ENCODE peak calls at places on chromosomes 6 and 20, in six cellular contexts. R, B, Q, N, I and M are unnamed samples.

GRCh38 chr6:118709859-118710350 is 58.5 kb upstream of the CEP85L start:
- DNase-seq in I (no peak), R (peak; percentile 39), B (peak; percentile 75), Q (no peak), N (no peak), M (no peak)

GRCh38 chr20:33832113-33832853 is 21.1 kb downstream of the CHMP4B start:
- DNase-seq in B (no peak), I (no peak), R (no peak), N (no peak), Q (no peak), M (no peak)

GRCh38 chr6:50826037-50826761 is 7.5 kb downstream of the TFAP2B start:
- DNase-seq in Q (no peak), B (no peak), N (no peak), I (no peak), R (no peak), M (no peak)

GRCh38 chr20:46985241-46985640 is 90.6 kb downstream of the EYA2 start:
- DNase-seq in N (no peak), R (no peak), Q (no peak), I (no peak), B (peak; percentile 26), M (no peak)

GRCh38 chr6:140559458-140559857 is 1185.0 kb upstream of the CITED2 start:
- DNase-seq in B (no peak), R (no peak), N (no peak), I (no peak), Q (no peak), M (no peak)

GRCh38 chr6:14622135-14622534 is 504.6 kb downstream of the CD83 start:
- DNase-seq in B (no peak), N (no peak), Q (peak; percentile 25), I (no peak), R (peak; percentile 76), M (no peak)

GRCh38 chr6:6815732-6816131 is 227.2 kb downstream of the LY86 start:
- DNase-seq in N (no peak), R (no peak), Q (no peak), I (no peak), B (no peak), M (no peak)

GRCh38 chr6:75991941-75992340 is 80.5 kb downstream of the IMPG1 start:
- DNase-seq in B (no peak), Q (no peak), I (no peak), N (no peak), R (no peak), M (no peak)

GRCh38 chr6:30112402-30113376 is at the start of gene TRIM31:
- DNase-seq in I (no peak), N (no peak), R (no peak), B (peak; percentile 8), Q (no peak), M (no peak)

GRCh38 chr20:6164421-6165341 is 41.9 kb upstream of the FERMT1 start:
- DNase-seq in R (no peak), I (no peak), N (no peak), Q (no peak), B (peak; percentile 44), M (no peak)

GRCh38 chr6:13711384-13711725 is 280 bp downstream of the RANBP9 start:
- DNase-seq in N (no peak), B (no peak), Q (no peak), I (no peak), R (no peak), M (peak; percentile 79)

GRCh38 chr6:143529095-143529494 is 17.6 kb upstream of the FUCA2 start:
- DNase-seq in R (no peak), B (peak; percentile 7), I (no peak), N (no peak), Q (peak; percentile 25), M (no peak)

GRCh38 chr6:159151266-159151855 is 17.8 kb upstream of the FNDC1 start:
- DNase-seq in I (no peak), R (peak; percentile 61), Q (peak; percentile 70), B (peak; percentile 66), N (no peak), M (no peak)

GRCh38 chr6:145453376-145453775 is 281.9 kb downstream of the EPM2A start:
- DNase-seq in R (no peak), I (no peak), N (no peak), B (no peak), Q (no peak), M (no peak)

DNA sequence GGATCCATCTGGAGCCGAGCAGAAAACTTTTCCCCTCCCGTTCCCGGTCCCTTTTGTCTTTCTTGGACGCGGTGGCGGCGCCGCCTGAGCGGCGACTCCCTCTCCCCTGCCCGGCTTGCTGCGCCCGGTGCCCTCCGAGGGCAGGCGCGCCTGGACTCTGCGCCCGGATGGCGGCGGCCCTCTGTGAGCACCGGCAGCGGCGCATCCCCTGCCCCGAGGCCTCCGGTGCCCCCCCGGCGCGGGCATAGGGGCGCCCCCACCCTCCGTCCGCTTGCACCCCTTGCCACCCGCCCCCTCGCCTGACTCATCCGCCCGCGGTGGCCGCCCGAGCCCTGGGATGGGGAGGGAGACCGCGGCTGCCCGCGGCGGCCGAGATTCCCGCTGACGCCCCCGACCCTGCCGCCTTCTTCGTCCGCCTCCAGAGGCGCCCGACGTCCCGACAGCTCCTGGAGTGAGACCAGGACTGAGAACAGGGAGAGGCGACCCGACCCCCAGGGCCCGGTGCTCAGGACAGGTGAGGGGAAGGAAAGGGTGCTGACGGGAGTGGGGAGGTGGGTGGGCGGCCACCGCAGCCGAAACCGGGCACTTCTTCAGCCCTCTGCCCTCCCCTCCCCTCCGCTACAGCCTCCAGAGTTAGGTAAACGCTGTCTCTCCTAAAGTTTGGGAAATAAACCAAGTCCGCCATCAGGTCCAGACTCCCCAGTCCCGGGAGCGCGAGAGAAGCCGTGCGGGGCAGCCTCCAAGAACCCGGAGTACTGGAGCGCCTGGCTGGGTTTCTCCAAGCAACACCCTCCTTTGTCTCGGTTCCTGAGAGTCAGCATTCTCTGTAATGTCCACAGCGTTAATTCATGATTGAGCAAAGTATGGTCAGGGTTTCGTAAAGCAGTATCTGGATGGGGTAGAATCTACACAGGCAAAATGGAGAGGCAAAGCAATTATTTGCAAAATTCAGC is at the start of gene TMEM200A:
- DNase-seq in B (no peak), I (no peak), R (peak; percentile 30), Q (peak; percentile 86), N (peak; percentile 80), M (peak; percentile 77)
- H3K27ac ChIP-seq in B (no peak within 1 kb of the TSS), I (no peak within 1 kb of the TSS), R (peak within 1 kb of the TSS; percentile 55), Q (peak within 1 kb of the TSS; percentile 94), N (peak within 1 kb of the TSS; percentile 50), M (peak within 1 kb of the TSS; percentile 87)

GRCh38 chr6:95519228-95520037 is 57.9 kb upstream of the MANEA start:
- DNase-seq in N (no peak), B (no peak), R (no peak), I (no peak), Q (no peak), M (no peak)
- TF ChIP-seq CTCF in N (no peak), B (no peak), R (no peak), I (no peak), Q (no peak), M (no peak)

GRCh38 chr6:26200918-26201721 is 113.9 kb downstream of the HFE start:
- DNase-seq in N (no peak), I (no peak), Q (no peak), R (no peak), B (no peak), M (no peak)

GRCh38 chr6:26205161-26205624 is 118.0 kb downstream of the HFE start:
- DNase-seq in R (peak; percentile 77), I (no peak), B (peak; percentile 73), Q (peak; percentile 87), N (peak; percentile 95), M (no peak)

GRCh38 chr6:26204332-26205160 is 117.3 kb downstream of the HFE start:
- DNase-seq in B (peak; percentile 98), R (peak; percentile 91), Q (peak; percentile 99), N (peak; percentile 99), I (peak; percentile 85), M (peak; percentile 96)

GRCh38 chr6:26202201-26202611 is 115.0 kb downstream of the HFE start:
- DNase-seq in Q (no peak), B (no peak), R (no peak), I (no peak), N (no peak), M (no peak)

GRCh38 chr6:26202811-26203583 is 115.8 kb downstream of the HFE start:
- DNase-seq in N (no peak), R (no peak), Q (no peak), B (no peak), I (no peak), M (no peak)
- H3K4me3 ChIP-seq in N (no peak overlapping the region), R (no peak overlapping the region), Q (no peak overlapping the region), B (peak overlapping the region; percentile 85), I (no peak overlapping the region), M (no peak overlapping the region)

DNA sequence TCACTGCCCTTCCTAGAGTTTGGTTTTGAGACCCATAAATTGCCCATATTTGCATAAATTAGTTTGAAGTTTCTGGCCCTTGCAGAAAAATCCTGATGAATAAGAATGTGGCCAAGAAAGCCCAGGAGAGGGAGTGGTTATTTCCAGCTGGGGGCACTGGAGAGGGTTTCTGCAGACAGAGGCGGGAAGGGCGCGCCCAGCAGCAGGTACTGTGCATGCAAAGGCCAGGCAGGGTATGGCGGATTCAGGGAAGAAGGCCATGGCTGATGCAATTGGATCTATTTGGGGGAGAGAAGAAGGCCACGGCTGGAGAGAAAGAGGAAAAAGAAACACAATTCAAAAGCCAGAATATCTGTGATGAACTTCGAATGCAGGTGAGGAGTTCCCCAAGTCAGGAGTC is 48.2 kb upstream of the PXDC1 start:
- DNase-seq in N (no peak), B (no peak), I (no peak), Q (no peak), R (no peak), M (no peak)
- H3K27ac ChIP-seq in N (no peak overlapping the region), B (no peak overlapping the region), I (no peak overlapping the region), Q (no peak overlapping the region), R (no peak overlapping the region), M (no peak overlapping the region)

DNA sequence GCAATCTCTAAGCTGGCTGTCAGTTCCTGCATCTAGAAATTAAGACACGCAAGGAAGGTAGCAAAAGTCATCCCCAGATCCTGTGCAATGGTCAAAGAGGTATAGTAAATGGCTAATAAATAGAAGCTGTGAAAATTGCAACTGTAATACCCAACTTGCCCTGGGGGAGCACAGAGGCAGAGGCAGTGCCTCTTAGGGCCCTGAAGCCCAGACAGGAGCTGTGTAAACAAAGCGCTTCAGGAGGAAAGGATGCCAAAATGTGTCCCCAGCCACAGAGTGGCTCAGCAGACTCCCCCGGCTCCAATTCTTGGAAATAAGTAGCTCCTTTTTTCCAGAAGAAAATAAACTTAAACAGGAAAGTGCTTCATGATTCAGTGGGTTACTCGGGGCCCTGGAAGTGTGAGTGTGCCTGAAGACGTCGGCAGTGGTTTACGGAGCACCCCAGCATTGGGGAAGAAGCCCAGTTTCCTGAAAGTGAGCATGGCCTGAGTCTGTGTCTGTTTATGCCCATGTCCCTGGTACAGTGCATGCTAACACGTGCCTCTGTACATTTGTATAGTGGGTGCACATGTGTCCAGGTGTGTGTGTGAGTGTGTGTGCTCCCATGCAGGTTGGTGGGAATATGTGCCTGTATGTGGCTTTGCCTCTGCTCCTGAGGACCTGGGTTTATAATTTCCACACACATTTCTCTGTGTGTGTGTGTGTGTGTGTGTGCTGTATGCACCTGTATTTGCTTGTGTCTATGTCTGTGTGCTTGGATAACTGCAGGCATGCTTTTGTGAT is 246.7 kb downstream of the MAFB start:
- DNase-seq in I (no peak), R (no peak), Q (no peak), N (no peak), B (no peak), M (no peak)
- TF ChIP-seq CTCF in I (peak; percentile 32), R (no peak), Q (peak; percentile 24), N (no peak), B (no peak), M (no peak)